ENCODE peak calls at places on chromosomes 6 and 20, in five cellular contexts. One of them, this sample, is unnamed.
A peak's percentile ranks its signal among the peaks of the same experiment; 100 is the strongest.

GRCh38 chr6:112188906-112189305 is 65.5 kb downstream of the LAMA4 start:
- DNase-seq in fibroblast of mammary gland: peak; percentile 93
- DNase-seq in A549: no peak
- DNase-seq in NCI-H82: no peak
- DNase-seq in germinal center: no peak
- DNase-seq in this sample: no peak

GRCh38 chr20:829531-829930 is 4.0 kb upstream of the FAM110A start:
- DNase-seq in fibroblast of mammary gland: no peak
- DNase-seq in A549: no peak
- DNase-seq in NCI-H82: no peak
- DNase-seq in germinal center: no peak
- DNase-seq in this sample: no peak

GRCh38 chr6:102679844-102680243 is 1286.3 kb downstream of the GRIK2 start:
- DNase-seq in fibroblast of mammary gland: no peak
- DNase-seq in A549: no peak
- DNase-seq in NCI-H82: no peak
- DNase-seq in germinal center: no peak
- DNase-seq in this sample: no peak

GRCh38 chr6:134074151-134074712 is 21.8 kb upstream of the SLC2A12 start:
- DNase-seq in fibroblast of mammary gland: no peak
- DNase-seq in A549: no peak
- DNase-seq in NCI-H82: no peak
- DNase-seq in germinal center: no peak
- DNase-seq in this sample: no peak

GRCh38 chr20:828987-829386 is 4.5 kb upstream of the FAM110A start:
- DNase-seq in fibroblast of mammary gland: no peak
- DNase-seq in A549: no peak
- DNase-seq in NCI-H82: no peak
- DNase-seq in germinal center: no peak
- DNase-seq in this sample: peak; percentile 70

GRCh38 chr6:27836783-27837635 is 75.2 kb downstream of the OR2B2 start:
- DNase-seq in fibroblast of mammary gland: peak; percentile 95
- DNase-seq in A549: no peak
- DNase-seq in NCI-H82: peak; percentile 94
- DNase-seq in germinal center: peak; percentile 60
- DNase-seq in this sample: peak; percentile 95

GRCh38 chr20:24958506-24959385 is 9.7 kb downstream of the CST7 start:
- DNase-seq in fibroblast of mammary gland: no peak
- DNase-seq in A549: no peak
- DNase-seq in NCI-H82: no peak
- DNase-seq in germinal center: no peak
- DNase-seq in this sample: no peak

GRCh38 chr6:34202329-34203201 is 34.1 kb upstream of the HMGA1 start:
- DNase-seq in fibroblast of mammary gland: no peak
- DNase-seq in A549: no peak
- DNase-seq in NCI-H82: no peak
- DNase-seq in germinal center: no peak
- DNase-seq in this sample: no peak

GRCh38 chr6:52994031-52994788 is 874 bp downstream of the GSTA4 start:
- DNase-seq in fibroblast of mammary gland: peak; percentile 56
- DNase-seq in A549: peak; percentile 5
- DNase-seq in NCI-H82: peak; percentile 66
- DNase-seq in germinal center: no peak
- DNase-seq in this sample: no peak

GRCh38 chr6:25962368-25963127 is at the start of gene TRIM38:
- DNase-seq in fibroblast of mammary gland: peak; percentile 93
- DNase-seq in A549: peak; percentile 45
- DNase-seq in NCI-H82: peak; percentile 52
- DNase-seq in germinal center: peak; percentile 89
- DNase-seq in this sample: peak; percentile 69

GRCh38 chr20:47150403-47151152 is 205.9 kb downstream of the ZMYND8 start:
- DNase-seq in fibroblast of mammary gland: peak; percentile 79
- DNase-seq in A549: peak; percentile 72
- DNase-seq in NCI-H82: peak; percentile 92
- DNase-seq in germinal center: peak; percentile 67
- DNase-seq in this sample: peak; percentile 80

This sample was measured in K562.